ENCODE peak calls at places on chromosomes 4 and X, in ten cellular contexts. O, V, P, H, N, R, B, A, G and L are unnamed samples.

GRCh38 chrX:74343327-74343969 is 39.5 kb downstream of the ZCCHC13 start:
- DNase-seq in O (no peak), V (no peak), P (no peak), H (no peak), N (no peak), R (no peak), B (no peak), A (peak; percentile 7), G (no peak), L (no peak)

GRCh38 chrX:71667328-71668247 is at the start of gene LOC101059915:
- DNase-seq in O (no peak), V (peak; percentile 52), P (no peak), H (no peak), N (no peak), R (no peak), B (no peak), A (no peak), G (no peak), L (no peak)

GRCh38 chrX:69051901-69052300 is 113.4 kb downstream of the PJA1 start:
- DNase-seq in O (no peak), V (no peak), P (no peak), H (no peak), N (no peak), R (no peak), B (no peak), A (no peak), G (no peak), L (no peak)

GRCh38 chr4:172851534-172851933 is 317.1 kb upstream of the GALNT7 start:
- DNase-seq in O (no peak), V (no peak), P (no peak), H (peak; percentile 22), N (no peak), R (no peak), B (no peak), A (peak; percentile 2), G (no peak), L (no peak)

GRCh38 chr4:85883180-85883579 is 408.2 kb downstream of the ARHGAP24 start:
- DNase-seq in O (no peak), V (no peak), P (no peak), H (no peak), N (no peak), R (no peak), B (no peak), A (no peak), G (no peak), L (no peak)

GRCh38 chr4:48914311-48914710 is 7.7 kb upstream of the OCIAD2 start:
- DNase-seq in O (no peak), V (no peak), P (no peak), H (no peak), N (no peak), R (no peak), B (no peak), A (no peak), G (no peak), L (no peak)

GRCh38 chr4:82850684-82851083 is 40.3 kb downstream of the SEC31A start:
- DNase-seq in O (no peak), V (no peak), P (no peak), H (no peak), N (no peak), R (no peak), B (no peak), A (no peak), G (no peak), L (no peak)

GRCh38 chrX:20218809-20219505 is 47.8 kb downstream of the RPS6KA3 start:
- DNase-seq in O (no peak), V (no peak), P (no peak), H (peak; percentile 51), N (no peak), R (no peak), B (no peak), A (peak; percentile 39), G (no peak), L (no peak)

GRCh38 chrX:151875270-151876026 is 37.2 kb upstream of the MAGEA4 start:
- DNase-seq in O (no peak), V (no peak), P (no peak), H (no peak), N (no peak), R (no peak), B (no peak), A (no peak), G (no peak), L (no peak)

GRCh38 chr4:89283226-89283974 is 24.2 kb downstream of the GPRIN3 start:
- DNase-seq in O (peak; percentile 43), V (no peak), P (no peak), H (peak; percentile 65), N (no peak), R (peak; percentile 45), B (no peak), A (peak; percentile 9), G (no peak), L (no peak)

GRCh38 chr4:143375326-143376073 is 38.8 kb downstream of the GAB1 start:
- DNase-seq in O (peak; percentile 42), V (no peak), P (no peak), H (peak; percentile 51), N (no peak), R (no peak), B (peak; percentile 71), A (no peak), G (peak; percentile 75), L (no peak)

GRCh38 chr4:53805291-53805690 is 214.0 kb upstream of the LNX1 start:
- DNase-seq in O (no peak), V (no peak), P (no peak), H (no peak), N (no peak), R (no peak), B (no peak), A (no peak), G (no peak), L (no peak)

GRCh38 chr4:43456383-43456782 is 563.9 kb downstream of the GRXCR1 start:
- DNase-seq in O (no peak), V (no peak), P (peak; percentile 53), H (peak; percentile 84), N (no peak), R (no peak), B (no peak), A (peak; percentile 81), G (no peak), L (no peak)

GRCh38 chr4:183540498-183540953 is 35.7 kb downstream of the ING2 start:
- DNase-seq in O (no peak), V (no peak), P (no peak), H (no peak), N (no peak), R (no peak), B (no peak), A (no peak), G (no peak), L (no peak)

GRCh38 chrX:134604701-134605271 is 53.5 kb downstream of the PLAC1 start:
- DNase-seq in O (no peak), V (no peak), P (no peak), H (peak; percentile 39), N (no peak), R (no peak), B (peak; percentile 18), A (peak; percentile 74), G (no peak), L (no peak)

GRCh38 chr4:153451931-153452660 is 14.1 kb upstream of the TMEM131L start:
- DNase-seq in O (no peak), V (peak; percentile 66), P (no peak), H (no peak), N (no peak), R (no peak), B (no peak), A (no peak), G (no peak), L (no peak)

GRCh38 chr4:82500830-82501229 is 61.0 kb downstream of the TMEM150C start:
- DNase-seq in O (no peak), V (no peak), P (no peak), H (no peak), N (no peak), R (no peak), B (peak; percentile 91), A (no peak), G (no peak), L (no peak)

GRCh38 chr4:150668824-150669223 is 86.9 kb downstream of the MAB21L2 start:
- DNase-seq in O (no peak), V (no peak), P (no peak), H (no peak), N (no peak), R (no peak), B (no peak), A (no peak), G (no peak), L (no peak)